ENCODE peak calls at places on chromosome 6, in eight cellular contexts. I is NCI-H1105; N is amniotic stem cell; P is activated T-cell treated with anti-CD3 and anti-CD28 coated beads for 24 hours; Z is activated CD4-positive, alpha-beta T cell treated with anti-CD3 and anti-CD28 coated beads, Interleukin-2, amount 50 U/mL, for 4 hours; U is EH; A is GM20000; J is Caki2. B is an unnamed sample.

GRCh38 chr6:79719248-79719975 is 88.3 kb downstream of the SH3BGRL2 start:
- DNase-seq in I (no peak), N (peak), P (no peak), Z (no peak), U (peak), A (no peak), J (no peak), B (no peak)

GRCh38 chr6:21348462-21349195 is 244.9 kb upstream of the SOX4 start:
- DNase-seq in I (no peak), N (peak), P (no peak), Z (no peak), U (peak), A (no peak), J (peak), B (no peak)

GRCh38 chr6:121726596-121726995 is 291.1 kb downstream of the GJA1 start:
- DNase-seq in I (no peak), N (no peak), P (no peak), Z (no peak), U (peak), A (no peak), J (no peak), B (no peak)

GRCh38 chr6:25675172-25675571 is 23.2 kb downstream of the SCGN start:
- DNase-seq in I (no peak), N (no peak), P (no peak), Z (no peak), U (no peak), A (no peak), J (no peak), B (no peak)

GRCh38 chr6:10555625-10556309 is 34.6 kb downstream of the GCNT2 start:
- DNase-seq in I (peak), N (no peak), P (no peak), Z (no peak), U (peak), A (no peak), J (no peak), B (no peak)

GRCh38 chr6:108945686-108946158 is 97.5 kb downstream of the ARMC2 start:
- DNase-seq in I (no peak), N (no peak), P (no peak), Z (no peak), U (peak), A (no peak), J (no peak), B (no peak)

GRCh38 chr6:1821188-1822183 is 211.8 kb downstream of the FOXC1 start:
- DNase-seq in I (peak), N (no peak), P (no peak), Z (no peak), U (peak), A (no peak), J (peak), B (peak)

GRCh38 chr6:107532707-107533106 is 42.8 kb downstream of the SOBP start:
- DNase-seq in I (no peak), N (no peak), P (no peak), Z (no peak), U (no peak), A (no peak), J (no peak), B (no peak)

GRCh38 chr6:109304284-109305015 is 77.8 kb downstream of the CD164 start:
- DNase-seq in I (no peak), N (no peak), P (no peak), Z (no peak), U (no peak), A (no peak), J (no peak), B (peak)

GRCh38 chr6:143701343-143702234 is 23.8 kb downstream of the PHACTR2 start:
- DNase-seq in I (no peak), N (no peak), P (no peak), Z (no peak), U (no peak), A (no peak), J (no peak), B (no peak)